ENCODE peak calls at places on chromosomes 11 and 22, in five cellular contexts. Z is fibroblast of pulmonary artery, W is M059J, M is CMK, R is NCI-H69. D is an unnamed sample.

GRCh38 chr11:128411812-128412211 is 175.5 kb downstream of the ETS1 start:
- DNase-seq in W (no peak), M (no peak), Z (no peak), R (no peak), D (no peak)

GRCh38 chr11:46291441-46292143 is 14.1 kb downstream of the CREB3L1 start:
- DNase-seq in M (no peak), W (peak; percentile 87), Z (peak; percentile 70), R (no peak), D (peak; percentile 69)

GRCh38 chr22:44965171-44965570 is 44.6 kb downstream of the PHF21B start:
- DNase-seq in M (no peak), R (peak; percentile 54), Z (no peak), W (no peak), D (no peak)

GRCh38 chr11:124791626-124792341 is 8.4 kb downstream of the MSANTD2 start:
- DNase-seq in W (no peak), M (no peak), R (peak; percentile 66), Z (no peak), D (no peak)

GRCh38 chr22:35274154-35274871 is 17.0 kb downstream of the HMGXB4 start:
- DNase-seq in R (no peak), W (peak; percentile 11), Z (no peak), M (no peak), D (no peak)

GRCh38 chr11:27717377-27717776 is 17.1 kb upstream of the BDNF start:
- DNase-seq in R (peak; percentile 44), W (peak; percentile 55), M (no peak), Z (peak; percentile 31), D (no peak)

GRCh38 chr22:38196791-38197429 is 4.9 kb upstream of the MAFF start:
- DNase-seq in R (no peak), M (no peak), Z (no peak), W (no peak), D (peak; percentile 63)

GRCh38 chr11:28343304-28344233 is 235.4 kb downstream of the METTL15 start:
- DNase-seq in Z (peak; percentile 85), M (no peak), R (no peak), W (peak; percentile 89), D (no peak)

GRCh38 chr11:7691759-7692334 is 14.4 kb downstream of the OVCH2 start:
- DNase-seq in W (no peak), M (no peak), R (no peak), Z (peak; percentile 29), D (no peak)